ENCODE peak calls at places on chromosomes 1 and 21, in six cellular contexts. W is uterus, I is kidney, P is PC-3, C is caudate nucleus, O is IMR-90. M is an unnamed sample.

GRCh38 chr1:174871886-174872285 is 127.9 kb upstream of the CACYBP start:
- DNase-seq in W (no peak), I (no peak), P (peak; percentile 56), C (no peak), O (no peak), M (no peak)

GRCh38 chr1:176122282-176122681 is 84.8 kb downstream of the COP1 start:
- DNase-seq in W (no peak), I (no peak), P (no peak), C (no peak), O (no peak), M (no peak)

GRCh38 chr1:235931181-235931738 is 64.6 kb upstream of the LYST start:
- DNase-seq in W (no peak), I (no peak), P (no peak), C (no peak), O (no peak), M (no peak)

GRCh38 chr1:12344611-12345299 is 114.9 kb downstream of the VPS13D start:
- DNase-seq in W (no peak), I (no peak), P (no peak), C (peak; percentile 72), O (no peak), M (no peak)

GRCh38 chr21:35850029-35850428 is 210.3 kb downstream of the SETD4 start:
- DNase-seq in W (no peak), I (no peak), P (no peak), C (no peak), O (peak; percentile 82), M (no peak)

GRCh38 chr1:59750612-59751395 is 63.9 kb upstream of the HOOK1 start:
- DNase-seq in W (peak; percentile 86), I (no peak), P (peak; percentile 80), C (peak; percentile 61), O (peak; percentile 94), M (no peak)

GRCh38 chr1:91806777-91807700 is 78.9 kb downstream of the TGFBR3 start:
- DNase-seq in W (no peak), I (no peak), P (peak; percentile 30), C (no peak), O (peak; percentile 30), M (no peak)

GRCh38 chr1:41513388-41513745 is 28.9 kb upstream of the EDN2 start:
- DNase-seq in W (no peak), I (no peak), P (no peak), C (no peak), O (no peak), M (no peak)

GRCh38 chr1:155989242-155989991 is 11.1 kb upstream of the ARHGEF2 start:
- DNase-seq in W (peak; percentile 75), I (peak; percentile 89), P (peak; percentile 88), C (peak; percentile 82), O (peak; percentile 61), M (peak; percentile 76)

GRCh38 chr1:2124446-2125198 is 70.0 kb downstream of the FAAP20 start:
- DNase-seq in W (no peak), I (peak; percentile 40), P (peak; percentile 18), C (peak; percentile 65), O (no peak), M (peak; percentile 53)

GRCh38 chr1:53477626-53478025 is 18.4 kb downstream of the DMRTB1 start:
- DNase-seq in W (no peak), I (no peak), P (no peak), C (no peak), O (no peak), M (no peak)

GRCh38 chr1:11051781-11052510 is 4.9 kb upstream of the MASP2 start:
- DNase-seq in W (no peak), I (peak; percentile 43), P (no peak), C (no peak), O (no peak), M (no peak)

GRCh38 chr1:181504294-181505115 is 21.2 kb downstream of the CACNA1E start:
- DNase-seq in W (no peak), I (no peak), P (peak; percentile 19), C (peak; percentile 48), O (peak; percentile 28), M (no peak)

GRCh38 chr21:15896501-15896900 is 166.7 kb downstream of the USP25 start:
- DNase-seq in W (no peak), I (no peak), P (no peak), C (no peak), O (no peak), M (no peak)

DNA sequence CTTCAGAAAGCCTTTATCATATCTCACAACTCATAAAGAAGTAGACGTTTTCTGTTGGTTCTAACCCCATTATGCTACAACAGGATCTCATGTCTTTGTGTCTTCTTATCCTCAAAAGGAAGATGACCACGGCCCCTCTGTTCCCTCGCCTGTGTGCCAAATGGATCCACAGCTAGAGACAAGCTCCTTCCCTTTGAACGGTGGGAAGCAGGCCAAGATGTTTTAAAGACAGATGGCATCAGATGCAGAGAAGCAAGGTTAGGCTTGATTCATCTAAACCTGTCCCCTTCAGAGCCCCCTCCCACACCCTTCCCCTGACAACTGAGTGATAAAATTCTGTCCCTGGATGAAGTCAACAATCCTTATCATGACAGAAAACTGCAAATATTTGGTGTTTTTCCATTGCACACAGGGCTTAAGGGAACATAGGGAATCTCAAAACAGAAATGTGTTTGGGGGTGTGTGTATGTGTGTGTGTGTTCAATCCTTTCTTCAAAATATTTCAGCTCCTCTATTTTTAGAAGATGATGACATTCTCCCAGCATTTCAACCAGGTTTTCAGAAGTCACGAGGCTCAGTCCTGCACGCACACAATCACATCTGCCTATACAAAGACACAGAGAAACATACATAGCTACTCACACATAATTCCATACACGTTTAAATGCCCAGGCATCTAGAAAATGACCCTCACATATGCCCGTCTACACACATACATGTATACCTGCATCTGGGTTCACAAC is 27.8 kb upstream of the FMOD start:
- DNase-seq in W (peak; percentile 76), I (no peak), P (no peak), C (no peak), O (peak; percentile 66), M (no peak)
- H3K27ac ChIP-seq in W (peak overlapping the region; percentile 86), I (no peak overlapping the region), P (no peak overlapping the region), C (no peak overlapping the region), O (peak overlapping the region; percentile 67), M (no peak overlapping the region)

GRCh38 chr1:209655832-209656231 is 3.6 kb upstream of the LAMB3 start:
- DNase-seq in W (no peak), I (no peak), P (peak; percentile 99), C (no peak), O (no peak), M (no peak)

GRCh38 chr1:209655412-209655811 is 3.2 kb upstream of the LAMB3 start:
- DNase-seq in W (no peak), I (no peak), P (peak; percentile 77), C (no peak), O (no peak), M (no peak)

GRCh38 chr1:209657918-209658317 is 5.7 kb upstream of the LAMB3 start:
- DNase-seq in W (no peak), I (no peak), P (no peak), C (no peak), O (no peak), M (no peak)

GRCh38 chr1:209659909-209660308 is 7.7 kb upstream of the LAMB3 start:
- DNase-seq in W (no peak), I (no peak), P (peak; percentile 58), C (no peak), O (peak; percentile 46), M (no peak)

GRCh38 chr1:209657140-209657879 is 5.1 kb upstream of the LAMB3 start:
- DNase-seq in W (no peak), I (no peak), P (peak; percentile 99), C (no peak), O (no peak), M (no peak)
- H3K27ac ChIP-seq in W (no peak overlapping the region), I (no peak overlapping the region), P (peak overlapping the region; percentile 95), C (no peak overlapping the region), O (no peak overlapping the region), M (no peak overlapping the region)

GRCh38 chr1:63698001-63698838 is 75.6 kb upstream of the ROR1 start:
- DNase-seq in W (no peak), I (no peak), P (no peak), C (peak; percentile 2), O (peak; percentile 33), M (no peak)
- H3K27ac ChIP-seq in W (peak overlapping the region; percentile 22), I (no peak overlapping the region), P (no peak overlapping the region), C (peak overlapping the region; percentile 71), O (no peak overlapping the region), M (peak overlapping the region; percentile 1)

GRCh38 chr1:63779872-63780271 is 6.1 kb downstream of the ROR1 start:
- DNase-seq in W (no peak), I (no peak), P (no peak), C (no peak), O (peak; percentile 25), M (no peak)
- H3K27ac ChIP-seq in W (no peak overlapping the region), I (no peak overlapping the region), P (no peak overlapping the region), C (no peak overlapping the region), O (peak overlapping the region; percentile 35), M (no peak overlapping the region)

DNA sequence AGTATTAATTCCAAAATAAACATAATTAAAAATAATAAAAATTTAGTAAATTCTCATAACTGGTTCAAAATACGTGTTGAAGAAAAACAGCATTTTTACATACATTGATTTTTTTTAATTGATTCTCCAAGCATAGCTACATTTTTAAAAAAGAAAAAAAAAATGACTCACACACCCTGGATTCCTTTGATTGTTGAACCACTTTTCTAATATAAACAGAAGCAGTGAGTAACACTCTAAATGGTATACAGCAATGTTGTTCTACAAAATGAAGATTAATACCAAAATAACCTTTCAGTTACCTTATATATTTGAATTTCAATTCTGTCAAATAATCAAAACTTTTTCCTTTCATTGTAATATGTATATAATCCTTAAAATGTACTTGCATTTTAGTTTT is 246.6 kb upstream of the NR5A2 start:
- DNase-seq in W (no peak), I (no peak), P (peak; percentile 85), C (no peak), O (peak; percentile 70), M (no peak)
- H3K27ac ChIP-seq in W (no peak overlapping the region), I (no peak overlapping the region), P (no peak overlapping the region), C (no peak overlapping the region), O (no peak overlapping the region), M (no peak overlapping the region)

DNA sequence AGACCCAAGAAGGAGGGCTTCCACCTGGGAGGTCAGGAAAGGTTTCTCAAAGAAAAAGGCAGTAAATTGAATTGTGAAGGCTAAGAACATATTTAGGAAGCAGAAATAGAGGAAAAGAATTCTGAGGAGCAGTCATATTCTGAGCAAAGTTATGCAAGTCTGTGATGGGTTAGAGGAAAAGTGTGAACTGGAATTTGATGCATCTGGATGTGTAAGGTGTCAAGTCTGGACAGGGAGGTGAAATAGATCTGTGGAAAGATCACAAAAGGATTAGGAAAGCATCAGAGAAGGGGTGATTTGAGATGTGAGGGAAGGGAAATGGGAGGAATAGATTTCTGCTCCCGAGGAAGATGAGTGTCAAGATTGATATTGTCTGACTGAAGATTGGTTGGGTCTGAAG is 18.1 kb upstream of the PRDM2 start:
- DNase-seq in W (no peak), I (no peak), P (no peak), C (no peak), O (no peak), M (no peak)
- H3K27ac ChIP-seq in W (no peak overlapping the region), I (no peak overlapping the region), P (no peak overlapping the region), C (no peak overlapping the region), O (no peak overlapping the region), M (no peak overlapping the region)

DNA sequence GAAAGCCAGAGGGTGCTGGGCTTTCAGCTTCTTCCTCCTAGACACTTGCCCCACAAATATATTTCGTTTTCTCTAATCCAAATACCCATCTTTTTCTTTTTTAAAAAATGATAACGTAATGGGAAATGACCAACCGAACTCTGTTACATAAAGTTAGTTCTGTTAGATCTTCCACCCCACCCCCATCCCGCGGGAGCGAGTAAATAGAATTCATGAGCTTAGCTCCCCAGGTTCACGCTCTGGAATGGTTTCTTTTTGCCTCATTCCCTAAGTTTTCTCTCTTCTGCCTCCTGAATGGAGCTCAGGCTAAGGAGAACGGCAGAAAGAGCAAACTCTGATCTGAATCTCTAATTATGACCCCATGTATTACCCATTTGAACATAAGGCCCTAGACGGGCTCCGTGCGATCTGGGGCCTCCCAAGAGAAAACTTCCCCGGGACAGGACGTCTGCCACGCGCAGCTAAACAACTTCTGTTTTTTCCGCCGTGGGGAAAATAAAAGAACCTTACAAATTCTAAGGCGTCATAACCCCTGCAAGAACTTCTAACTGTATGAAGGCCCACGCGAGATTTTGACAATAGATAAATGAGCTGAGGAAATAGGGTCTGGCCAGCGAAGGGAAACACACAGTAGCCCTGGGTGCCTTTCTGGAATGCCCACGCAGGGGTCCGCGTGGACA is 2.4 kb downstream of the TBX15 start:
- DNase-seq in W (no peak), I (no peak), P (no peak), C (no peak), O (no peak), M (no peak)
- H3K27ac ChIP-seq in W (no peak overlapping the region), I (no peak overlapping the region), P (no peak overlapping the region), C (no peak overlapping the region), O (no peak overlapping the region), M (no peak overlapping the region)